ENCODE peak calls at places on chromosomes 13 and 19, in nine cellular contexts. One of them, this sample, is unnamed.

GRCh38 chr19:8360196-8360595 is 3.8 kb upstream of the ANGPTL4 start:
- DNase-seq in sigmoid colon: no peak
- DNase-seq in colonic mucosa: no peak
- DNase-seq in psoas muscle: no peak
- DNase-seq in astrocyte: no peak
- DNase-seq in cardiac muscle cell: no peak
- DNase-seq in uterus: no peak
- DNase-seq in ascending aorta: no peak
- DNase-seq in HL-60: no peak
- DNase-seq in this sample: no peak

GRCh38 chr19:32350492-32350891 is 5.1 kb downstream of the ZNF507 start:
- DNase-seq in sigmoid colon: no peak
- DNase-seq in colonic mucosa: no peak
- DNase-seq in psoas muscle: no peak
- DNase-seq in astrocyte: no peak
- DNase-seq in cardiac muscle cell: no peak
- DNase-seq in uterus: no peak
- DNase-seq in ascending aorta: no peak
- DNase-seq in HL-60: no peak
- DNase-seq in this sample: no peak

GRCh38 chr13:36193151-36193855 is 21.1 kb downstream of the SOHLH2 start:
- DNase-seq in sigmoid colon: no peak
- DNase-seq in colonic mucosa: no peak
- DNase-seq in psoas muscle: no peak
- DNase-seq in astrocyte: peak; percentile 31
- DNase-seq in cardiac muscle cell: no peak
- DNase-seq in uterus: no peak
- DNase-seq in ascending aorta: no peak
- DNase-seq in HL-60: no peak
- DNase-seq in this sample: no peak

GRCh38 chr19:16470911-16471811 is 609 bp downstream of the EPS15L1 start:
- DNase-seq in sigmoid colon: no peak
- DNase-seq in colonic mucosa: peak; percentile 44
- DNase-seq in psoas muscle: no peak
- DNase-seq in astrocyte: peak; percentile 30
- DNase-seq in cardiac muscle cell: no peak
- DNase-seq in uterus: no peak
- DNase-seq in ascending aorta: no peak
- DNase-seq in HL-60: peak; percentile 15
- DNase-seq in this sample: no peak

GRCh38 chr13:82976499-82976898 is 905.8 kb downstream of the SLITRK1 start:
- DNase-seq in sigmoid colon: no peak
- DNase-seq in colonic mucosa: no peak
- DNase-seq in psoas muscle: no peak
- DNase-seq in astrocyte: no peak
- DNase-seq in cardiac muscle cell: no peak
- DNase-seq in uterus: no peak
- DNase-seq in ascending aorta: no peak
- DNase-seq in HL-60: no peak
- DNase-seq in this sample: no peak

GRCh38 chr13:27192896-27193295 is 21.3 kb upstream of the USP12 start:
- DNase-seq in sigmoid colon: no peak
- DNase-seq in colonic mucosa: no peak
- DNase-seq in psoas muscle: no peak
- DNase-seq in astrocyte: no peak
- DNase-seq in cardiac muscle cell: no peak
- DNase-seq in uterus: no peak
- DNase-seq in ascending aorta: no peak
- DNase-seq in HL-60: no peak
- DNase-seq in this sample: no peak

GRCh38 chr19:33290956-33291622 is 11.2 kb downstream of the CEBPA start:
- DNase-seq in sigmoid colon: no peak
- DNase-seq in colonic mucosa: peak; percentile 86
- DNase-seq in psoas muscle: no peak
- DNase-seq in astrocyte: no peak
- DNase-seq in cardiac muscle cell: no peak
- DNase-seq in uterus: no peak
- DNase-seq in ascending aorta: no peak
- DNase-seq in HL-60: no peak
- DNase-seq in this sample: no peak

GRCh38 chr13:24183741-24184182 is 23.2 kb downstream of the SPATA13 start:
- DNase-seq in sigmoid colon: no peak
- DNase-seq in colonic mucosa: peak; percentile 58
- DNase-seq in psoas muscle: no peak
- DNase-seq in astrocyte: no peak
- DNase-seq in cardiac muscle cell: no peak
- DNase-seq in uterus: no peak
- DNase-seq in ascending aorta: no peak
- DNase-seq in HL-60: no peak
- DNase-seq in this sample: no peak

GRCh38 chr13:76711515-76712182 is 174.6 kb downstream of the KCTD12 start:
- DNase-seq in sigmoid colon: peak; percentile 74
- DNase-seq in colonic mucosa: no peak
- DNase-seq in psoas muscle: peak; percentile 15
- DNase-seq in astrocyte: peak; percentile 92
- DNase-seq in cardiac muscle cell: no peak
- DNase-seq in uterus: peak; percentile 42
- DNase-seq in ascending aorta: no peak
- DNase-seq in HL-60: peak; percentile 31
- DNase-seq in this sample: no peak

GRCh38 chr13:93216122-93216521 is 10.5 kb upstream of the GPC6 start:
- DNase-seq in sigmoid colon: no peak
- DNase-seq in colonic mucosa: no peak
- DNase-seq in psoas muscle: no peak
- DNase-seq in astrocyte: no peak
- DNase-seq in cardiac muscle cell: no peak
- DNase-seq in uterus: no peak
- DNase-seq in ascending aorta: no peak
- DNase-seq in HL-60: no peak
- DNase-seq in this sample: no peak

GRCh38 chr13:38687246-38688229 is 661 bp downstream of the FREM2 start:
- DNase-seq in sigmoid colon: peak; percentile 64
- DNase-seq in colonic mucosa: no peak
- DNase-seq in psoas muscle: no peak
- DNase-seq in astrocyte: peak; percentile 0
- DNase-seq in cardiac muscle cell: peak; percentile 62
- DNase-seq in uterus: no peak
- DNase-seq in ascending aorta: no peak
- DNase-seq in HL-60: no peak
- DNase-seq in this sample: no peak

GRCh38 chr13:24670174-24670573 is 10.0 kb upstream of the ATP12A start:
- DNase-seq in sigmoid colon: no peak
- DNase-seq in colonic mucosa: peak; percentile 66
- DNase-seq in psoas muscle: no peak
- DNase-seq in astrocyte: no peak
- DNase-seq in cardiac muscle cell: no peak
- DNase-seq in uterus: no peak
- DNase-seq in ascending aorta: no peak
- DNase-seq in HL-60: no peak
- DNase-seq in this sample: no peak

GRCh38 chr13:46728777-46729176 is 68.2 kb downstream of the ESD start:
- DNase-seq in sigmoid colon: no peak
- DNase-seq in colonic mucosa: no peak
- DNase-seq in psoas muscle: no peak
- DNase-seq in astrocyte: no peak
- DNase-seq in cardiac muscle cell: no peak
- DNase-seq in uterus: no peak
- DNase-seq in ascending aorta: no peak
- DNase-seq in HL-60: peak; percentile 20
- DNase-seq in this sample: no peak

GRCh38 chr19:4328243-4328990 is 10.2 kb downstream of the STAP2 start:
- DNase-seq in sigmoid colon: peak; percentile 99
- DNase-seq in colonic mucosa: peak; percentile 94
- DNase-seq in psoas muscle: peak; percentile 88
- DNase-seq in astrocyte: peak; percentile 51
- DNase-seq in cardiac muscle cell: peak; percentile 99
- DNase-seq in uterus: peak; percentile 90
- DNase-seq in ascending aorta: peak; percentile 74
- DNase-seq in HL-60: peak; percentile 91
- DNase-seq in this sample: no peak

GRCh38 chr19:1131718-1132552 is 28.1 kb downstream of the GPX4 start:
- DNase-seq in sigmoid colon: peak; percentile 91
- DNase-seq in colonic mucosa: peak; percentile 93
- DNase-seq in psoas muscle: peak; percentile 89
- DNase-seq in astrocyte: peak; percentile 87
- DNase-seq in cardiac muscle cell: peak; percentile 73
- DNase-seq in uterus: peak; percentile 84
- DNase-seq in ascending aorta: peak; percentile 75
- DNase-seq in HL-60: peak; percentile 59
- DNase-seq in this sample: peak; percentile 91
- TF ChIP-seq CTCF in sigmoid colon: no peak
- TF ChIP-seq CTCF in colonic mucosa: no peak
- TF ChIP-seq CTCF in psoas muscle: no peak
- TF ChIP-seq CTCF in astrocyte: no peak
- TF ChIP-seq CTCF in cardiac muscle cell: peak; percentile 27
- TF ChIP-seq CTCF in uterus: peak; percentile 30
- TF ChIP-seq CTCF in ascending aorta: peak; percentile 40
- TF ChIP-seq CTCF in HL-60: no peak
- TF ChIP-seq CTCF in this sample: peak; percentile 26

DNA sequence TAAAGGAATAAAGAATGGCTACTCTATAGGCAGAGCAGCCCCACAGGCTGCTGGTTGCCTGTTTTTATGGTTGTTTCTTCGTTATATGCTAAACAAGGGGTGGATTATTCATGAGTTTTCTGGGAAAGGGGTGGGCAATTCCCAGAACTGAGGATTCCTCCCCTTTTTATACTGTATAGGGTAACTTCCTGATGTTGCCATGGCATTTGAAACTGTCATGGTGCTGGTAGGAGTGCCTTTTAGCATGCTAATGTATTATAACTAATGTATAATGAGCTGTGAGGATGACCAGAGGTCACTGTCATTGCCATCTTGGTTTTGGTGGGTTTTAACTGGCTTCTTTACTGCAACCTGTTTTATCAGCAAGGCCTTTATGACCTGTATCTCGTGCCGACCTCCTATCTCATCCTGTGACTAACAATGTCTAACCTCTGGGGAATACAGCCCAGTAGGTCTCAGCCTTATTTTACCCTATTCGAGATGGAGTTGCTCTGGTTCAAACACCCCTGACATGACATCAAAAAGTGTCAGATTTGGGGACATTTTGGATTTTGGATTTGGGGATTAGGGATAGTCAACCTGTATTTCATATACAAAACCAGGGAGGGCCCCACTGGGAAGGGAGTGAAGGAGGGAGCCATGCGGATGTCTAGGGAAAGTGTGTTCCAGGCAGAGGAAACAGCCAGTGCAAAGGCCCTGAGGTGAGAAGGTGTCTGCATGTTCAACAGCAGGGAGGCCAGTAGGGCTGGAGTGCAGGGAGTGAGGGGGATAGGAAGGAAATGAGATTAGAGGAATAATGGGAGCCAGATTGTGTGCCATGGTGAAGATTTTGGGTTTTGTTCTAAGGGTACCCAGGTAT is 10.9 kb downstream of the FXYD5 start:
- DNase-seq in sigmoid colon: peak; percentile 38
- DNase-seq in colonic mucosa: no peak
- DNase-seq in psoas muscle: no peak
- DNase-seq in astrocyte: no peak
- DNase-seq in cardiac muscle cell: no peak
- DNase-seq in uterus: no peak
- DNase-seq in ascending aorta: no peak
- DNase-seq in HL-60: no peak
- DNase-seq in this sample: no peak
- H3K27ac ChIP-seq in sigmoid colon: no peak overlapping the region
- H3K27ac ChIP-seq in colonic mucosa: no peak overlapping the region
- H3K27ac ChIP-seq in psoas muscle: no peak overlapping the region
- H3K27ac ChIP-seq in astrocyte: no peak overlapping the region
- H3K27ac ChIP-seq in cardiac muscle cell: no peak overlapping the region
- H3K27ac ChIP-seq in uterus: no peak overlapping the region
- H3K27ac ChIP-seq in ascending aorta: no peak overlapping the region
- H3K27ac ChIP-seq in HL-60: no peak overlapping the region
- H3K27ac ChIP-seq in this sample: no peak overlapping the region

GRCh38 chr13:60028021-60028420 is 135.7 kb downstream of the DIAPH3 start:
- DNase-seq in sigmoid colon: no peak
- DNase-seq in colonic mucosa: no peak
- DNase-seq in psoas muscle: no peak
- DNase-seq in astrocyte: no peak
- DNase-seq in cardiac muscle cell: no peak
- DNase-seq in uterus: no peak
- DNase-seq in ascending aorta: no peak
- DNase-seq in HL-60: no peak
- DNase-seq in this sample: no peak
- H3K4me3 ChIP-seq in sigmoid colon: no peak overlapping the region
- H3K4me3 ChIP-seq in colonic mucosa: no peak overlapping the region
- H3K4me3 ChIP-seq in psoas muscle: no peak overlapping the region
- H3K4me3 ChIP-seq in astrocyte: no peak overlapping the region
- H3K4me3 ChIP-seq in cardiac muscle cell: no peak overlapping the region
- H3K4me3 ChIP-seq in uterus: no peak overlapping the region
- H3K4me3 ChIP-seq in ascending aorta: no peak overlapping the region
- H3K4me3 ChIP-seq in HL-60: no peak overlapping the region
- H3K4me3 ChIP-seq in this sample: no peak overlapping the region

DNA sequence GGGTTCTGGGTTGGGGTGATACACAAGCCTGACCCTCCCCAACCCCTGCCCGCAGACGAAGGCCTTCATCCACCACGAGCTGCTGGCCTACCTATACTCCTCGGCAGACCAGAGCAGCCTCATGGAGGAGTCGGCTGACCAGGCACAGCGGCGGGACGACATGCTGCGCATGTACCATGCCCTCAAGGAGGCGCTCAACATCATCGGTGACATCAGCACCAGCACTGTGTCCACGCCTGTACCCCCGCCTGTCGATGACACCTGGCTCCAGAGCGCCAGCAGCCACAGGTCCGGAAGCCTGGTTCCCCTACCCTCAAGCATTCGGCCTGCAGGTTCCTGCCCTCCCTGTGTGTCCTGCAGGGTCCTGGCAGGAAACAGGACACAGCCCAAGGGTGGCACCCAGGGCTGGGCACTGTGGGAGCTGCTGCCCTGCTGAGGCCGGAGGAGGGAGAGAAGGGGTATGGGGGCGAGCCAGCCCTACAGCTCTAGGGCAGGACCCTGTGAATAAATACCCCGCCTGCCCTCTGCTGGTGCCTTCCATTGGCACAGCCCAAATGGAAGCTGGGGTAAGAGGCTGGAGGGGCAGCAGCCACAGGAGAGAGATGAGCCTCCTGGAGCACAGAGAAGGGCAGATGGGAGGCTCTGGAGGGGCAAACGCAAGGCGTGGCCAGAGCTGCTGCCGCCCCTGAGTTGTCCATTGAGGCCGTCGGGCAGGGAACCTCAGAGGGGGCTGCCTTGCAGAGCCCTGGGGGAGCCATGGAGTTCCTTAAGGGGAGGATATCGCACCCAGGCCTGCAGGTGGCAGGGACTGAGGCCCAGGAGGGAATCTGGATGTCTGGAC is 6.8 kb downstream of the TMED1 start:
- DNase-seq in sigmoid colon: no peak
- DNase-seq in colonic mucosa: no peak
- DNase-seq in psoas muscle: no peak
- DNase-seq in astrocyte: no peak
- DNase-seq in cardiac muscle cell: no peak
- DNase-seq in uterus: no peak
- DNase-seq in ascending aorta: no peak
- DNase-seq in HL-60: no peak
- DNase-seq in this sample: no peak
- TF ChIP-seq CTCF in sigmoid colon: no peak
- TF ChIP-seq CTCF in colonic mucosa: no peak
- TF ChIP-seq CTCF in psoas muscle: no peak
- TF ChIP-seq CTCF in astrocyte: no peak
- TF ChIP-seq CTCF in cardiac muscle cell: no peak
- TF ChIP-seq CTCF in uterus: no peak
- TF ChIP-seq CTCF in ascending aorta: no peak
- TF ChIP-seq CTCF in HL-60: no peak
- TF ChIP-seq CTCF in this sample: no peak

GRCh38 chr19:54017266-54017665 is 25.8 kb downstream of the CACNG6 start:
- DNase-seq in sigmoid colon: no peak
- DNase-seq in colonic mucosa: no peak
- DNase-seq in psoas muscle: no peak
- DNase-seq in astrocyte: peak; percentile 54
- DNase-seq in cardiac muscle cell: no peak
- DNase-seq in uterus: no peak
- DNase-seq in ascending aorta: no peak
- DNase-seq in HL-60: no peak
- DNase-seq in this sample: no peak
- H3K27ac ChIP-seq in sigmoid colon: no peak overlapping the region
- H3K27ac ChIP-seq in colonic mucosa: no peak overlapping the region
- H3K27ac ChIP-seq in psoas muscle: no peak overlapping the region
- H3K27ac ChIP-seq in astrocyte: no peak overlapping the region
- H3K27ac ChIP-seq in cardiac muscle cell: no peak overlapping the region
- H3K27ac ChIP-seq in uterus: no peak overlapping the region
- H3K27ac ChIP-seq in ascending aorta: no peak overlapping the region
- H3K27ac ChIP-seq in HL-60: no peak overlapping the region
- H3K27ac ChIP-seq in this sample: no peak overlapping the region